ENCODE peak calls at places on chromosomes 16 and 17, in nine cellular contexts. One of them, this sample, is unnamed.

GRCh38 chr17:39536468-39536867 is 71.3 kb downstream of the NEUROD2 start:
- DNase-seq in effector memory CD4-positive, alpha-beta T cell: no peak
- DNase-seq in ELR: no peak
- DNase-seq in HCT116: no peak
- DNase-seq in immature natural killer cell: no peak
- DNase-seq in kidney: no peak
- DNase-seq in left lobe of liver: no peak
- DNase-seq in Right ventricle myocardium superior: no peak
- DNase-seq in activated CD8-positive, alpha-beta memory T cell treated with anti-CD3 and anti-CD28 coated beads for 24 hours: no peak
- DNase-seq in this sample: no peak

GRCh38 chr16:78045865-78046581 is 23.7 kb downstream of the CLEC3A start:
- DNase-seq in effector memory CD4-positive, alpha-beta T cell: no peak
- DNase-seq in ELR: peak
- DNase-seq in HCT116: no peak
- DNase-seq in immature natural killer cell: peak
- DNase-seq in kidney: peak
- DNase-seq in left lobe of liver: peak
- DNase-seq in Right ventricle myocardium superior: peak
- DNase-seq in activated CD8-positive, alpha-beta memory T cell treated with anti-CD3 and anti-CD28 coated beads for 24 hours: peak
- DNase-seq in this sample: no peak

GRCh38 chr17:2123467-2124251 is 68.8 kb downstream of the HIC1 start:
- DNase-seq in effector memory CD4-positive, alpha-beta T cell: no peak
- DNase-seq in ELR: peak
- DNase-seq in HCT116: no peak
- DNase-seq in immature natural killer cell: peak
- DNase-seq in kidney: no peak
- DNase-seq in left lobe of liver: peak
- DNase-seq in Right ventricle myocardium superior: no peak
- DNase-seq in activated CD8-positive, alpha-beta memory T cell treated with anti-CD3 and anti-CD28 coated beads for 24 hours: no peak
- DNase-seq in this sample: no peak

GRCh38 chr17:31408586-31408985 is 17.1 kb downstream of the RAB11FIP4 start:
- DNase-seq in effector memory CD4-positive, alpha-beta T cell: no peak
- DNase-seq in ELR: no peak
- DNase-seq in HCT116: no peak
- DNase-seq in immature natural killer cell: no peak
- DNase-seq in kidney: no peak
- DNase-seq in left lobe of liver: no peak
- DNase-seq in Right ventricle myocardium superior: no peak
- DNase-seq in activated CD8-positive, alpha-beta memory T cell treated with anti-CD3 and anti-CD28 coated beads for 24 hours: no peak
- DNase-seq in this sample: no peak

GRCh38 chr17:75898065-75898464 is 1.3 kb upstream of the TRIM65 start:
- DNase-seq in effector memory CD4-positive, alpha-beta T cell: no peak
- DNase-seq in ELR: no peak
- DNase-seq in HCT116: no peak
- DNase-seq in immature natural killer cell: no peak
- DNase-seq in kidney: peak
- DNase-seq in left lobe of liver: no peak
- DNase-seq in Right ventricle myocardium superior: no peak
- DNase-seq in activated CD8-positive, alpha-beta memory T cell treated with anti-CD3 and anti-CD28 coated beads for 24 hours: no peak
- DNase-seq in this sample: no peak

GRCh38 chr16:66423177-66423576 is 3.9 kb upstream of the BEAN1 start:
- DNase-seq in effector memory CD4-positive, alpha-beta T cell: no peak
- DNase-seq in ELR: no peak
- DNase-seq in HCT116: no peak
- DNase-seq in immature natural killer cell: no peak
- DNase-seq in kidney: no peak
- DNase-seq in left lobe of liver: no peak
- DNase-seq in Right ventricle myocardium superior: no peak
- DNase-seq in activated CD8-positive, alpha-beta memory T cell treated with anti-CD3 and anti-CD28 coated beads for 24 hours: no peak
- DNase-seq in this sample: no peak

GRCh38 chr16:10981697-10982216 is 37.4 kb downstream of the CLEC16A start:
- DNase-seq in effector memory CD4-positive, alpha-beta T cell: no peak
- DNase-seq in ELR: peak
- DNase-seq in HCT116: peak
- DNase-seq in immature natural killer cell: no peak
- DNase-seq in kidney: no peak
- DNase-seq in left lobe of liver: no peak
- DNase-seq in Right ventricle myocardium superior: no peak
- DNase-seq in activated CD8-positive, alpha-beta memory T cell treated with anti-CD3 and anti-CD28 coated beads for 24 hours: no peak
- DNase-seq in this sample: peak

GRCh38 chr17:82767041-82767754 is 15.3 kb downstream of the TBCD start:
- DNase-seq in effector memory CD4-positive, alpha-beta T cell: no peak
- DNase-seq in ELR: peak
- DNase-seq in HCT116: no peak
- DNase-seq in immature natural killer cell: no peak
- DNase-seq in kidney: no peak
- DNase-seq in left lobe of liver: peak
- DNase-seq in Right ventricle myocardium superior: peak
- DNase-seq in activated CD8-positive, alpha-beta memory T cell treated with anti-CD3 and anti-CD28 coated beads for 24 hours: peak
- DNase-seq in this sample: no peak

GRCh38 chr17:59763861-59764260 is 56.4 kb downstream of the VMP1 start:
- DNase-seq in effector memory CD4-positive, alpha-beta T cell: no peak
- DNase-seq in ELR: peak
- DNase-seq in HCT116: no peak
- DNase-seq in immature natural killer cell: no peak
- DNase-seq in kidney: no peak
- DNase-seq in left lobe of liver: no peak
- DNase-seq in Right ventricle myocardium superior: no peak
- DNase-seq in activated CD8-positive, alpha-beta memory T cell treated with anti-CD3 and anti-CD28 coated beads for 24 hours: no peak
- DNase-seq in this sample: no peak

GRCh38 chr16:27149986-27150385 is 53.3 kb upstream of the KDM8 start:
- DNase-seq in effector memory CD4-positive, alpha-beta T cell: no peak
- DNase-seq in ELR: no peak
- DNase-seq in HCT116: no peak
- DNase-seq in immature natural killer cell: no peak
- DNase-seq in kidney: no peak
- DNase-seq in left lobe of liver: no peak
- DNase-seq in Right ventricle myocardium superior: no peak
- DNase-seq in activated CD8-positive, alpha-beta memory T cell treated with anti-CD3 and anti-CD28 coated beads for 24 hours: no peak
- DNase-seq in this sample: no peak

GRCh38 chr17:74807925-74808324 is 31.8 kb upstream of the NAT9 start:
- DNase-seq in effector memory CD4-positive, alpha-beta T cell: no peak
- DNase-seq in ELR: no peak
- DNase-seq in HCT116: no peak
- DNase-seq in immature natural killer cell: no peak
- DNase-seq in kidney: no peak
- DNase-seq in left lobe of liver: no peak
- DNase-seq in Right ventricle myocardium superior: no peak
- DNase-seq in activated CD8-positive, alpha-beta memory T cell treated with anti-CD3 and anti-CD28 coated beads for 24 hours: no peak
- DNase-seq in this sample: no peak

GRCh38 chr16:69479806-69480205 is 55.4 kb downstream of the CYB5B start:
- DNase-seq in effector memory CD4-positive, alpha-beta T cell: no peak
- DNase-seq in ELR: peak
- DNase-seq in HCT116: no peak
- DNase-seq in immature natural killer cell: no peak
- DNase-seq in kidney: no peak
- DNase-seq in left lobe of liver: no peak
- DNase-seq in Right ventricle myocardium superior: no peak
- DNase-seq in activated CD8-positive, alpha-beta memory T cell treated with anti-CD3 and anti-CD28 coated beads for 24 hours: no peak
- DNase-seq in this sample: no peak

GRCh38 chr17:82070611-82071010 is 5.0 kb upstream of the DUS1L start:
- DNase-seq in effector memory CD4-positive, alpha-beta T cell: no peak
- DNase-seq in ELR: no peak
- DNase-seq in HCT116: no peak
- DNase-seq in immature natural killer cell: no peak
- DNase-seq in kidney: no peak
- DNase-seq in left lobe of liver: no peak
- DNase-seq in Right ventricle myocardium superior: no peak
- DNase-seq in activated CD8-positive, alpha-beta memory T cell treated with anti-CD3 and anti-CD28 coated beads for 24 hours: no peak
- DNase-seq in this sample: no peak

GRCh38 chr17:75287221-75287620 is 2.0 kb downstream of the SLC25A19 start:
- DNase-seq in effector memory CD4-positive, alpha-beta T cell: no peak
- DNase-seq in ELR: no peak
- DNase-seq in HCT116: no peak
- DNase-seq in immature natural killer cell: no peak
- DNase-seq in kidney: no peak
- DNase-seq in left lobe of liver: no peak
- DNase-seq in Right ventricle myocardium superior: no peak
- DNase-seq in activated CD8-positive, alpha-beta memory T cell treated with anti-CD3 and anti-CD28 coated beads for 24 hours: no peak
- DNase-seq in this sample: no peak

GRCh38 chr17:50425001-50425681 is 877 bp upstream of the ACSF2 start:
- DNase-seq in effector memory CD4-positive, alpha-beta T cell: no peak
- DNase-seq in ELR: no peak
- DNase-seq in HCT116: no peak
- DNase-seq in immature natural killer cell: no peak
- DNase-seq in kidney: no peak
- DNase-seq in left lobe of liver: no peak
- DNase-seq in Right ventricle myocardium superior: peak
- DNase-seq in activated CD8-positive, alpha-beta memory T cell treated with anti-CD3 and anti-CD28 coated beads for 24 hours: no peak
- DNase-seq in this sample: no peak

GRCh38 chr16:12398029-12398735 is 405.5 kb downstream of the CPPED1 start:
- DNase-seq in effector memory CD4-positive, alpha-beta T cell: no peak
- DNase-seq in ELR: no peak
- DNase-seq in HCT116: no peak
- DNase-seq in immature natural killer cell: no peak
- DNase-seq in kidney: no peak
- DNase-seq in left lobe of liver: no peak
- DNase-seq in Right ventricle myocardium superior: no peak
- DNase-seq in activated CD8-positive, alpha-beta memory T cell treated with anti-CD3 and anti-CD28 coated beads for 24 hours: no peak
- DNase-seq in this sample: no peak

GRCh38 chr17:77455878-77456234 is 315.1 kb downstream of the SEC14L1 start:
- DNase-seq in effector memory CD4-positive, alpha-beta T cell: no peak
- DNase-seq in ELR: no peak
- DNase-seq in HCT116: no peak
- DNase-seq in immature natural killer cell: no peak
- DNase-seq in kidney: no peak
- DNase-seq in left lobe of liver: no peak
- DNase-seq in Right ventricle myocardium superior: no peak
- DNase-seq in activated CD8-positive, alpha-beta memory T cell treated with anti-CD3 and anti-CD28 coated beads for 24 hours: no peak
- DNase-seq in this sample: no peak

GRCh38 chr17:40582328-40582901 is 17.1 kb upstream of the CCR7 start:
- DNase-seq in effector memory CD4-positive, alpha-beta T cell: peak
- DNase-seq in ELR: no peak
- DNase-seq in HCT116: no peak
- DNase-seq in immature natural killer cell: peak
- DNase-seq in kidney: peak
- DNase-seq in left lobe of liver: no peak
- DNase-seq in Right ventricle myocardium superior: peak
- DNase-seq in activated CD8-positive, alpha-beta memory T cell treated with anti-CD3 and anti-CD28 coated beads for 24 hours: peak
- DNase-seq in this sample: peak

GRCh38 chr16:10945065-10945787 is 862 bp downstream of the CLEC16A start:
- DNase-seq in effector memory CD4-positive, alpha-beta T cell: no peak
- DNase-seq in ELR: no peak
- DNase-seq in HCT116: no peak
- DNase-seq in immature natural killer cell: no peak
- DNase-seq in kidney: no peak
- DNase-seq in left lobe of liver: no peak
- DNase-seq in Right ventricle myocardium superior: no peak
- DNase-seq in activated CD8-positive, alpha-beta memory T cell treated with anti-CD3 and anti-CD28 coated beads for 24 hours: no peak
- DNase-seq in this sample: no peak

GRCh38 chr17:48545022-48545376 is at the start of gene HOXB2:
- DNase-seq in effector memory CD4-positive, alpha-beta T cell: no peak
- DNase-seq in ELR: no peak
- DNase-seq in HCT116: no peak
- DNase-seq in immature natural killer cell: no peak
- DNase-seq in kidney: no peak
- DNase-seq in left lobe of liver: no peak
- DNase-seq in Right ventricle myocardium superior: peak
- DNase-seq in activated CD8-positive, alpha-beta memory T cell treated with anti-CD3 and anti-CD28 coated beads for 24 hours: no peak
- DNase-seq in this sample: no peak

GRCh38 chr17:11178576-11178975 is 62.4 kb upstream of the SHISA6 start:
- DNase-seq in effector memory CD4-positive, alpha-beta T cell: no peak
- DNase-seq in ELR: no peak
- DNase-seq in HCT116: no peak
- DNase-seq in immature natural killer cell: no peak
- DNase-seq in kidney: no peak
- DNase-seq in left lobe of liver: no peak
- DNase-seq in Right ventricle myocardium superior: no peak
- DNase-seq in activated CD8-positive, alpha-beta memory T cell treated with anti-CD3 and anti-CD28 coated beads for 24 hours: no peak
- DNase-seq in this sample: no peak

GRCh38 chr16:81478876-81479496 is 34.4 kb downstream of the CMIP start:
- DNase-seq in effector memory CD4-positive, alpha-beta T cell: no peak
- DNase-seq in ELR: no peak
- DNase-seq in HCT116: no peak
- DNase-seq in immature natural killer cell: peak
- DNase-seq in kidney: peak
- DNase-seq in left lobe of liver: no peak
- DNase-seq in Right ventricle myocardium superior: no peak
- DNase-seq in activated CD8-positive, alpha-beta memory T cell treated with anti-CD3 and anti-CD28 coated beads for 24 hours: no peak
- DNase-seq in this sample: no peak

GRCh38 chr17:17119533-17119932 is 77.3 kb downstream of the MPRIP start:
- DNase-seq in effector memory CD4-positive, alpha-beta T cell: peak
- DNase-seq in ELR: peak
- DNase-seq in HCT116: no peak
- DNase-seq in immature natural killer cell: peak
- DNase-seq in kidney: peak
- DNase-seq in left lobe of liver: no peak
- DNase-seq in Right ventricle myocardium superior: peak
- DNase-seq in activated CD8-positive, alpha-beta memory T cell treated with anti-CD3 and anti-CD28 coated beads for 24 hours: peak
- DNase-seq in this sample: peak

GRCh38 chr17:39357978-39358377 is 43.4 kb downstream of the FBXL20 start:
- DNase-seq in effector memory CD4-positive, alpha-beta T cell: no peak
- DNase-seq in ELR: no peak
- DNase-seq in HCT116: no peak
- DNase-seq in immature natural killer cell: no peak
- DNase-seq in kidney: no peak
- DNase-seq in left lobe of liver: no peak
- DNase-seq in Right ventricle myocardium superior: no peak
- DNase-seq in activated CD8-positive, alpha-beta memory T cell treated with anti-CD3 and anti-CD28 coated beads for 24 hours: no peak
- DNase-seq in this sample: no peak

GRCh38 chr17:17376362-17376761 is 73.2 kb downstream of the NT5M start:
- DNase-seq in effector memory CD4-positive, alpha-beta T cell: no peak
- DNase-seq in ELR: peak
- DNase-seq in HCT116: no peak
- DNase-seq in immature natural killer cell: no peak
- DNase-seq in kidney: peak
- DNase-seq in left lobe of liver: no peak
- DNase-seq in Right ventricle myocardium superior: no peak
- DNase-seq in activated CD8-positive, alpha-beta memory T cell treated with anti-CD3 and anti-CD28 coated beads for 24 hours: no peak
- DNase-seq in this sample: no peak